ENCODE peak calls at places on chromosomes 4 and X, in five cellular contexts. One of them, this sample, is unnamed.

GRCh38 chr4:24731448-24731847 is 63.9 kb upstream of the SOD3 start:
- DNase-seq in neuronal stem cell: no peak
- DNase-seq in hepatocyte: no peak
- DNase-seq in GM23338: no peak
- DNase-seq in HCT116: no peak
- DNase-seq in this sample: no peak

GRCh38 chr4:83125738-83126141 is 11.2 kb upstream of the PLAC8 start:
- DNase-seq in hepatocyte: peak
- DNase-seq in HCT116: no peak
- DNase-seq in neuronal stem cell: no peak
- DNase-seq in GM23338: no peak
- DNase-seq in this sample: no peak

GRCh38 chr4:54234497-54235205 is 5.6 kb downstream of the PDGFRA start:
- DNase-seq in HCT116: no peak
- DNase-seq in hepatocyte: no peak
- DNase-seq in neuronal stem cell: peak
- DNase-seq in GM23338: peak
- DNase-seq in this sample: no peak

GRCh38 chr4:37662861-37663390 is 23.2 kb downstream of the RELL1 start:
- DNase-seq in hepatocyte: no peak
- DNase-seq in GM23338: peak
- DNase-seq in neuronal stem cell: no peak
- DNase-seq in HCT116: no peak
- DNase-seq in this sample: no peak

GRCh38 chr4:154928640-154929257 is 147.7 kb downstream of the RBM46 start:
- DNase-seq in HCT116: peak
- DNase-seq in GM23338: peak
- DNase-seq in neuronal stem cell: peak
- DNase-seq in hepatocyte: peak
- DNase-seq in this sample: peak

GRCh38 chrX:3520987-3521875 is 174.8 kb upstream of the MXRA5 start:
- DNase-seq in GM23338: no peak
- DNase-seq in hepatocyte: no peak
- DNase-seq in neuronal stem cell: no peak
- DNase-seq in HCT116: no peak
- DNase-seq in this sample: no peak

GRCh38 chr4:42369489-42369888 is 27.8 kb upstream of the SHISA3 start:
- DNase-seq in neuronal stem cell: no peak
- DNase-seq in hepatocyte: no peak
- DNase-seq in GM23338: peak
- DNase-seq in HCT116: no peak
- DNase-seq in this sample: no peak

GRCh38 chrX:71195959-71196727 is 26.9 kb upstream of the GJB1 start:
- DNase-seq in neuronal stem cell: no peak
- DNase-seq in hepatocyte: no peak
- DNase-seq in HCT116: no peak
- DNase-seq in GM23338: peak
- DNase-seq in this sample: no peak

GRCh38 chr4:176784816-176785215 is 7.9 kb downstream of the VEGFC start:
- DNase-seq in hepatocyte: peak
- DNase-seq in GM23338: no peak
- DNase-seq in HCT116: no peak
- DNase-seq in neuronal stem cell: no peak
- DNase-seq in this sample: no peak

GRCh38 chrX:13938053-13938765 is 91.5 kb downstream of the GEMIN8 start:
- DNase-seq in hepatocyte: peak
- DNase-seq in neuronal stem cell: peak
- DNase-seq in HCT116: no peak
- DNase-seq in GM23338: peak
- DNase-seq in this sample: no peak

DNA sequence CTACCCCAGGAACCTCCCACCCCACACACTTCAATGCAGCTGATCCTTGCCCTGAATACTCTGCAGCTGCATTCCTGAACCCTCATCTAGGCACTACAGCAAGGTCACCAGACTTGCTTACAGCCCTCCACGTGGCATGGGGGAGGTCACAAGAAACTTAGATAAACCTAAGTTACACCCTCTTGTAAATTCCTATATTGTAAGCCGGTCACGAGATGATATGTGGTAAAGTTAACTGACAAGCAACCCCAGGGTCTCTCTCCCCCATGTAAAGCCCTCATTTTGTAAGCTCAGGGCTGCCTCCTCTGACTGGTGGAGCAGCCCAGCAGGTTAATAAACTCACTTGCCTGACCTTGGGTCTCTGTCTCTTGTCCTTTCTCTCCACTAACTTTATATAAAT is 570.7 kb downstream of the PCDH7 start:
- DNase-seq in GM23338: peak
- DNase-seq in HCT116: no peak
- DNase-seq in neuronal stem cell: no peak
- DNase-seq in hepatocyte: peak
- DNase-seq in this sample: no peak
- H2AFZ ChIP-seq in GM23338: no peak
- H2AFZ ChIP-seq in HCT116: peak
- H2AFZ ChIP-seq in neuronal stem cell: no peak
- H2AFZ ChIP-seq in hepatocyte: no peak
- H2AFZ ChIP-seq in this sample: no peak

DNA sequence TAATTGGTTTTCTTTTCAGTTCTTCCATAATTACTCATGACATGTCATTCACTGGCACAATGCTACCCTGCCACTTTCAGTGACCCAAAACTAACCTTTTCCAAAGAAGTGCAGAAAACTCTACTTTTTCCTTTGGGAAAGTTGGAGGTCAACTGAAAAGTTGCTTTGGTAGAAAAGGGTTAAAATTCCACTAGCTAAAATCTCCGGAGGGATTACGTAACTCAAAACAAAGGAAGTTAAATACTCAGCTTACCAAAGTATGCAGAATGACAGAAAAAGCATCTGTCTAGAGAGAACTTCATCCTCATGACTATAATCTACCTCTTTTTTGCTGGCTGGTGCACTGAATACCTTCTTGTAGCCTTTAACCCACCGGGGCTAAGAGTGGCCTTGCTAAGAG is 1099.6 kb upstream of the INTU start:
- DNase-seq in GM23338: no peak
- DNase-seq in hepatocyte: no peak
- DNase-seq in HCT116: no peak
- DNase-seq in neuronal stem cell: peak
- DNase-seq in this sample: no peak
- H3K4me3 ChIP-seq in GM23338: no peak
- H3K4me3 ChIP-seq in hepatocyte: no peak
- H3K4me3 ChIP-seq in HCT116: no peak
- H3K4me3 ChIP-seq in neuronal stem cell: no peak
- H3K4me3 ChIP-seq in this sample: no peak

GRCh38 chr4:4426511-4427477 is 39.9 kb downstream of the NSG1 start:
- DNase-seq in HCT116: no peak
- DNase-seq in neuronal stem cell: peak
- DNase-seq in GM23338: peak
- DNase-seq in hepatocyte: no peak
- DNase-seq in this sample: no peak
- H2AFZ ChIP-seq in HCT116: no peak
- H2AFZ ChIP-seq in neuronal stem cell: no peak
- H2AFZ ChIP-seq in GM23338: no peak
- H2AFZ ChIP-seq in hepatocyte: no peak
- H2AFZ ChIP-seq in this sample: no peak

DNA sequence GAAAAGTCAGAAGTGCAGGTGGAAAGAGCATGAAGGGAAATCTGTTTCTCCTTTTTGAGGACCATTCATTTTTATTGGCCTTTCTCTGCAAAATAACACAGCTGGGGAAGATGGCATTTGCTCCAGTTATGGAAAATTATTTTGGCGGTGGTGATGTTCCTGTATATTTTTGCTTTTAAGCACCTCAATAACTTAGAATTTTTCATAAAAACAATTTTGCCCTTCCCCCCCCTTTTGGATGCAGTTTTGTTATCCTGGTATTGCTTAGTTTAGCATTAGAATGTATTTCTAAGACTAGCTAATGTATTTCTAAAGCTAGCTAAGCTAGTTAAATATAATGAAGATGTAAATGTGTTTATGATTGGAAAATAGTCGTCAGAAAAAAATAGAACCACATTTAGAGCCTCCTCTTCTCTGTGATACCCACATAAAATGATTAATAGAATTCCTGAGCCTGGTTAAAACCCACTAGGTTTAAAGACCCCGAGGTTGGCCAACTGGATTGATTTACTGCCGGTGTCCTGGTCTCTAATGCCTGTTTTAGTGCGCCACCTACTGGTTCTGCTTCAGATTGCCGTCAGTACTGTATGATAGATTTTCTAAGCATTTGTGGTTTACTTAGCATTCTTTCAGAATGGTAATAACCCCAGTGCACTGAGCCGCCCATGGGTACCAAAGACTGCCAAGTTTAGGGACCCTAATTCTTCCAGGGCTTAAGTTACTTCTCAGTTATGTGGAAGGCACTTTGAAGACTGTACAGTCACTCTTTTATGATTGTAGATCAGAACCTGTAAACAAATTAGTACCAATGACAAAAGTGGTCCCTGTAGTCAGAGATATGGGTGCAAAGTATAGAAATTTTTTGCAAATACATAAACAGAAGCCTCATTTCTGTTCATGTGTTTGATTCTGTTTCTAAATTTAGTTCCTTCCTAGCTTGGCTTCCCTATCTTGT is 11.4 kb downstream of the KLF3 start:
- DNase-seq in HCT116: peak
- DNase-seq in neuronal stem cell: peak
- DNase-seq in GM23338: peak
- DNase-seq in hepatocyte: peak
- DNase-seq in this sample: peak
- H3K4me3 ChIP-seq in HCT116: no peak
- H3K4me3 ChIP-seq in neuronal stem cell: no peak
- H3K4me3 ChIP-seq in GM23338: peak
- H3K4me3 ChIP-seq in hepatocyte: peak
- H3K4me3 ChIP-seq in this sample: no peak

DNA sequence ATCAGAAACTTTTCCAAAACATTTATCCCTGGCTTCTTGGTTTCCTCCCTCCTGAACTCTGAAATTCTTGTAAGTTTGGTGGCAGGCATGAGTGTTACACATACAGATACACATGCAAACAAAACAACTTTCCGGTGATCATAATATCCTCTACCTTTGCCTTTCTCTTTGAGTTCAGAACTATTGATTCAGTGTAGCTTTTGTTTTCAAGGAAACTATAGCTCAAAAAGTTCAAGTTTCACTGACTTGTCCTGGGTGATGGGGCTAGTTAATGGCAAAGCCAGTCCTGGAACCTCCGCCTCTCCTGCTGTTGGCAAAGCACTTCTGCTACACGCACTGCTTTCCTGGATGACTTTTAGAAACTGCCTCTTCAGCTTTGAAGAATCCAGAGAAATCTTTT is 177.3 kb upstream of the FAT1 start:
- DNase-seq in GM23338: no peak
- DNase-seq in neuronal stem cell: no peak
- DNase-seq in HCT116: no peak
- DNase-seq in hepatocyte: no peak
- DNase-seq in this sample: no peak
- H2AFZ ChIP-seq in GM23338: no peak
- H2AFZ ChIP-seq in neuronal stem cell: no peak
- H2AFZ ChIP-seq in HCT116: no peak
- H2AFZ ChIP-seq in hepatocyte: no peak
- H2AFZ ChIP-seq in this sample: no peak

DNA sequence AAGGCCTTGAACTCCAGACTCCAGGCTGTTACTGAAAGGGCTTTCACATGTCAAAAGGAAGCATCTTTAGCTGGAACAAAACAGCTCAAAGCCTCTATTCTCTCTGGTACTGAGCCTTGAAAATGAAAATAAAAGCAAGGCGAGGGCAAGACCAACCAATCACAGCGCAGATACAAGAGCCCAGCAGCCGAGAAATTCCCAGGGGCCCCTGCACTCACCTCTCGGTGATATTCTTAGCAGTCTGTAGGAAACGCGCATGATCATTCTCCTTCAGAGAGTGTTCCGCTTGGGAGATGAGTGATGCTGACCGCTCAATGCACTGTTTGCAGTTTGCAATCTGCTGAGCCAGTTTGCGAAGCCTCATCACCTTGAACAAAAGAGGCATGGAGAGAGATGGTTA is 138.1 kb downstream of the MID1 start:
- DNase-seq in GM23338: no peak
- DNase-seq in HCT116: no peak
- DNase-seq in hepatocyte: no peak
- DNase-seq in neuronal stem cell: no peak
- DNase-seq in this sample: no peak
- H3K4me3 ChIP-seq in GM23338: no peak
- H3K4me3 ChIP-seq in HCT116: no peak
- H3K4me3 ChIP-seq in hepatocyte: no peak
- H3K4me3 ChIP-seq in neuronal stem cell: no peak
- H3K4me3 ChIP-seq in this sample: no peak